ENCODE peak calls at places on chromosomes 7 and 10, in nine cellular contexts. L is stomach; Y is neural crest cell; P is left cardiac atrium; W is stimulated activated naive B cell treated with anti-CD40 and anti-IgM and Interleukin-4, amounts not matched to agents 10 μg/mL and 1 μg/mL and 100 μg/mL, for 72 hours; C is NCI-H82; O is AG04450; N is RPMI7951; A is activated CD4-positive, alpha-beta T cell treated with anti-CD3 and anti-CD28 coated beads, Interleukin-2, amount 50 U/mL, for 4 hours. H is an unnamed sample.

GRCh38 chr10:118773041-118773440 is 18.3 kb upstream of the CACUL1 start:
- DNase-seq in L (no peak), Y (no peak), P (no peak), W (no peak), C (no peak), O (no peak), N (no peak), A (no peak), H (no peak)

GRCh38 chr10:103869336-103869735 is 14.0 kb upstream of the SH3PXD2A start:
- DNase-seq in L (no peak), Y (no peak), P (no peak), W (no peak), C (no peak), O (no peak), N (no peak), A (no peak), H (no peak)

GRCh38 chr10:126549326-126549725 is 121.2 kb downstream of the C10orf90 start:
- DNase-seq in L (no peak), Y (no peak), P (no peak), W (no peak), C (no peak), O (no peak), N (no peak), A (no peak), H (no peak)

GRCh38 chr10:116263870-116264269 is 9.1 kb downstream of the GFRA1 start:
- DNase-seq in L (no peak), Y (no peak), P (no peak), W (no peak), C (no peak), O (no peak), N (no peak), A (no peak), H (no peak)

GRCh38 chr10:92011560-92012214 is 88.1 kb downstream of the BTAF1 start:
- DNase-seq in L (no peak), Y (no peak), P (no peak), W (no peak), C (no peak), O (no peak), N (peak; percentile 57), A (no peak), H (no peak)

GRCh38 chr7:25348066-25348595 is 119.8 kb upstream of the NPVF start:
- DNase-seq in L (no peak), Y (no peak), P (no peak), W (no peak), C (no peak), O (no peak), N (no peak), A (no peak), H (no peak)

GRCh38 chr10:124521429-124521871 is 59.8 kb downstream of the LHPP start:
- DNase-seq in L (no peak), Y (no peak), P (no peak), W (no peak), C (no peak), O (no peak), N (no peak), A (no peak), H (no peak)

GRCh38 chr10:8386781-8387180 is 332.3 kb downstream of the GATA3 start:
- DNase-seq in L (no peak), Y (no peak), P (no peak), W (no peak), C (no peak), O (no peak), N (no peak), A (no peak), H (no peak)

GRCh38 chr10:80684217-80684616 is 146.5 kb downstream of the SH2D4B start:
- DNase-seq in L (no peak), Y (no peak), P (no peak), W (no peak), C (peak; percentile 81), O (no peak), N (peak; percentile 10), A (no peak), H (no peak)

GRCh38 chr7:151378496-151379192 is 31.2 kb downstream of the WDR86 start:
- DNase-seq in L (no peak), Y (no peak), P (no peak), W (no peak), C (no peak), O (no peak), N (no peak), A (no peak), H (no peak)

GRCh38 chr7:12643001-12643400 is 44.4 kb upstream of the ARL4A start:
- DNase-seq in L (no peak), Y (no peak), P (no peak), W (no peak), C (no peak), O (no peak), N (peak; percentile 16), A (no peak), H (no peak)

GRCh38 chr7:102045681-102046372 is 228.4 kb downstream of the CUX1 start:
- DNase-seq in L (no peak), Y (no peak), P (no peak), W (peak; percentile 24), C (no peak), O (no peak), N (no peak), A (no peak), H (no peak)

GRCh38 chr7:77799078-77799964 is 748 bp downstream of the PHTF2 start:
- DNase-seq in L (no peak), Y (peak; percentile 58), P (peak; percentile 48), W (peak; percentile 24), C (peak; percentile 80), O (no peak), N (peak; percentile 39), A (peak; percentile 8), H (no peak)

GRCh38 chr7:2947381-2947780 is 96.3 kb downstream of the CARD11 start:
- DNase-seq in L (no peak), Y (no peak), P (no peak), W (no peak), C (no peak), O (no peak), N (no peak), A (no peak), H (no peak)

GRCh38 chr10:48811917-48812316 is 127.2 kb downstream of the WDFY4 start:
- DNase-seq in L (no peak), Y (no peak), P (no peak), W (no peak), C (no peak), O (no peak), N (no peak), A (no peak), H (no peak)

GRCh38 chr7:102072003-102072402 is 214.7 kb upstream of the SH2B2 start:
- DNase-seq in L (no peak), Y (no peak), P (no peak), W (no peak), C (no peak), O (no peak), N (no peak), A (no peak), H (no peak)

GRCh38 chr10:32417906-32418547 is 27.9 kb upstream of the CCDC7 start:
- DNase-seq in L (no peak), Y (no peak), P (no peak), W (no peak), C (no peak), O (peak; percentile 77), N (peak; percentile 49), A (no peak), H (no peak)

GRCh38 chr10:82622478-82622877 is 747.5 kb downstream of the NRG3 start:
- DNase-seq in L (no peak), Y (no peak), P (no peak), W (no peak), C (no peak), O (no peak), N (no peak), A (no peak), H (no peak)

GRCh38 chr10:1398626-1399410 is 338.5 kb downstream of the ADARB2 start:
- DNase-seq in L (peak; percentile 18), Y (no peak), P (no peak), W (no peak), C (no peak), O (no peak), N (no peak), A (no peak), H (no peak)

H was measured in GM12864.